ENCODE peak calls at places on chromosome X, in five cellular contexts. K is astrocyte; E is CD8-positive, alpha-beta T cell; R is heart right ventricle; H is trophoblast cell. G is an unnamed sample.
A peak's percentile ranks its signal among the peaks of the same experiment; 100 is the strongest.

GRCh38 chrX:119073200-119073905 is 560 bp downstream of the CT47C1 start:
- DNase-seq in E (no peak), K (no peak), R (no peak), H (no peak), G (no peak)

GRCh38 chrX:153726286-153727107 is 1.8 kb downstream of the ABCD1 start:
- DNase-seq in R (peak; percentile 67), H (peak; percentile 57), E (peak; percentile 29), K (peak; percentile 46), G (peak; percentile 68)

GRCh38 chrX:13346646-13347045 is 26.8 kb upstream of the ATXN3L start:
- DNase-seq in H (no peak), E (no peak), R (no peak), K (no peak), G (no peak)

GRCh38 chrX:149284616-149285015 is 220.5 kb downstream of the IDS start:
- DNase-seq in K (no peak), R (no peak), E (no peak), H (no peak), G (no peak)

GRCh38 chrX:27186671-27187070 is 276.5 kb downstream of the PPP4R3C start:
- DNase-seq in K (no peak), H (peak; percentile 19), E (no peak), R (no peak), G (no peak)

GRCh38 chrX:38985375-38985774 is 184.1 kb downstream of the MID1IP1 start:
- DNase-seq in E (no peak), H (no peak), K (no peak), R (no peak), G (no peak)

GRCh38 chrX:33204889-33205288 is 6.5 kb downstream of the DMD start:
- DNase-seq in H (no peak), R (no peak), K (no peak), E (no peak), G (peak; percentile 21)

GRCh38 chrX:68196939-68197791 is 236.1 kb downstream of the OPHN1 start:
- DNase-seq in R (no peak), H (peak; percentile 8), E (peak; percentile 10), K (peak; percentile 20), G (peak; percentile 7)

GRCh38 chrX:140503714-140504351 is 1.0 kb downstream of the SOX3 start:
- DNase-seq in R (peak; percentile 18), H (no peak), E (no peak), K (peak; percentile 6), G (no peak)

GRCh38 chrX:69289046-69289838 is 124.0 kb upstream of the PJA1 start:
- DNase-seq in R (no peak), E (no peak), H (no peak), K (no peak), G (no peak)

GRCh38 chrX:13697440-13697839 is 8.5 kb downstream of the RAB9A start:
- DNase-seq in R (no peak), H (no peak), E (no peak), K (no peak), G (no peak)

GRCh38 chrX:123450217-123450616 is 266.1 kb downstream of the GRIA3 start:
- DNase-seq in E (no peak), K (no peak), R (no peak), H (no peak), G (no peak)

GRCh38 chrX:11287505-11287904 is 5.7 kb upstream of the AMELX start:
- DNase-seq in R (no peak), E (no peak), H (no peak), K (no peak), G (no peak)

GRCh38 chrX:120672841-120673530 is 43.1 kb upstream of the C1GALT1C1 start:
- DNase-seq in E (no peak), R (no peak), K (no peak), H (no peak), G (no peak)

GRCh38 chrX:21747523-21747922 is 10.4 kb downstream of the SMPX start:
- DNase-seq in E (no peak), K (no peak), H (no peak), R (no peak), G (no peak)

GRCh38 chrX:10769165-10769564 is 148.8 kb upstream of the MID1 start:
- DNase-seq in K (peak; percentile 23), E (no peak), R (no peak), H (no peak), G (no peak)

GRCh38 chrX:116863029-116863428 is 400.3 kb upstream of the CT83 start:
- DNase-seq in K (no peak), R (no peak), H (no peak), E (no peak), G (no peak)

GRCh38 chrX:8913665-8914409 is 112.7 kb upstream of the FAM9A start:
- DNase-seq in H (peak; percentile 31), R (peak; percentile 10), E (no peak), K (peak; percentile 58), G (no peak)

GRCh38 chrX:25020391-25021131 is 4.8 kb upstream of the ARX start:
- DNase-seq in E (peak; percentile 22), K (no peak), H (no peak), R (no peak), G (no peak)

GRCh38 chrX:119402588-119402987 is 3.5 kb downstream of the SLC25A43 start:
- DNase-seq in K (no peak), R (no peak), H (no peak), E (no peak), G (no peak)

GRCh38 chrX:21638311-21638710 is 19.8 kb downstream of the KLHL34 start:
- DNase-seq in E (no peak), H (no peak), K (peak; percentile 50), R (no peak), G (no peak)

GRCh38 chrX:27276751-27277150 is 186.4 kb downstream of the PPP4R3C start:
- DNase-seq in R (no peak), K (no peak), E (no peak), H (no peak), G (no peak)

GRCh38 chrX:50448565-50448964 is 22.1 kb downstream of the DGKK start:
- DNase-seq in H (peak; percentile 71), R (no peak), K (no peak), E (no peak), G (no peak)

GRCh38 chrX:153032397-153033118 is 23.7 kb upstream of the PNMA3 start:
- DNase-seq in H (peak; percentile 26), E (peak; percentile 64), K (no peak), R (peak; percentile 79), G (peak; percentile 87)

GRCh38 chrX:9995855-9996339 is 28.7 kb downstream of the CLDN34 start:
- DNase-seq in R (peak; percentile 86), K (peak; percentile 68), E (peak; percentile 77), H (peak; percentile 67), G (peak; percentile 82)

GRCh38 chrX:41025926-41026325 is 59.3 kb upstream of the USP9X start:
- DNase-seq in K (peak; percentile 66), R (no peak), E (no peak), H (no peak), G (no peak)

GRCh38 chrX:72045552-72046277 is 86.0 kb downstream of the RTL5 start:
- DNase-seq in K (peak; percentile 52), H (no peak), E (no peak), R (no peak), G (no peak)

GRCh38 chrX:17738002-17738713 is 865 bp downstream of the SCML1 start:
- DNase-seq in E (peak; percentile 30), K (peak; percentile 41), R (peak; percentile 17), H (no peak), G (peak; percentile 52)

GRCh38 chrX:18871161-18871880 is 112.6 kb downstream of the PHKA2 start:
- DNase-seq in K (peak; percentile 7), R (no peak), E (no peak), H (no peak), G (no peak)

GRCh38 chrX:79270401-79270800 is 96.7 kb downstream of the ITM2A start:
- DNase-seq in K (no peak), H (no peak), E (peak; percentile 71), R (peak; percentile 36), G (peak; percentile 49)

GRCh38 chrX:153952373-153953026 is 8.1 kb upstream of the RENBP start:
- DNase-seq in H (no peak), R (no peak), K (no peak), E (no peak), G (no peak)

GRCh38 chrX:1519022-1519497 is 17.9 kb downstream of the P2RY8 start:
- DNase-seq in R (no peak), H (no peak), E (no peak), K (no peak), G (no peak)

GRCh38 chrX:41870719-41871151 is 52.6 kb downstream of the CASK start:
- DNase-seq in H (no peak), E (no peak), R (no peak), K (no peak), G (no peak)

DNA sequence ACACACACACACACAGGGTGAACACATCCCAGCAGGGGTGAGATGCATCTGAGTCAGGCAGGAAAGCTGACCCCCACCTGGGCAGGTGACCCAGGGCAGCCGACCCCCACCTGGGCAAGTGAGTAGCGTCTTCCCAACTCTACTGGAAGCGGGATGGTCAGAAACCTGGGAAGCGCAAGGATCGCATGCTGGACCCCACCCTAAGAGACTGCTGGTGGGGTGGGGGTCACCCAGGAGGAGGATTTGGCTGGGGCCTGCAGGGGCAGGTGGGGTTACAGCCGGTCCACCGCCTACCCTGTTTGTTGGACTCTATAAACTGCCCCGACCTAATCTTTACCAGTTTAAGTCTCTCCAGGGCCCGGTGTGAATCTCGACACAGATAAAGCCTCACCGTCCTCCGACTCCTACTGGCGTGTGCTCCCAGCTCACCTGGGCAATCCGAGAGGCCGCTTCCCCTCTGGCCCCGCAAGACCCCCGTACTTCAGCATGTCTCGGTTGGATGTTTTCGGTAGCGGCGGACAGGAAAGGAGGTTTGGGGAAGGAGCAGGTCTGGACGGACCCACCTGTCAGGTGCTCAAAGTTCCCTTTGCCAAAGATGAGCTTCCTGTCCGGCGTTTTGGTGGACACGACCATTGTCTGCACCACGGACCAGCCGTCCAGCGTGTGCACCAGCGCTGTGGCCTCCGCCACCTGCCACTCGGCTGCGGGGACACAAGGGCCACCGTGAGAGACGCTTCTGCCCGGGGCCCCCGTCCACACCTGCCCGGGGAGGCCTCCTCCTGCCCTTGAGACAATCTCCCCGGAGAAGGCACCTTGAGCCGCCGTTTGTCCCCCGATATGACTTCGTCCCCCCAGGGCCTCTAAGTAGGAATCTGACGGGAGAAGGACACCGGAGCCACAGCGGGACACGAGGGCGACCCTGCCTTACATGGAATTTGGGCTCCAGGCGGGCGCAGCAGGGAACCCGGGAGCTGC is 2.0 kb downstream of the GTPBP6 start:
- DNase-seq in R (no peak), H (no peak), E (no peak), K (no peak), G (peak; percentile 62)
- H3K36me3 ChIP-seq in R (peaks cover 29% of the 10 kb centered on the region), H (peaks cover 46% of the 10 kb centered on the region), E (peaks cover 24% of the 10 kb centered on the region), K (peaks cover 3% of the 10 kb centered on the region), G (peaks cover 3% of the 10 kb centered on the region)

GRCh38 chrX:103399744-103400143 is 23.4 kb downstream of the BEX3 start:
- DNase-seq in K (no peak), R (no peak), E (no peak), H (no peak), G (no peak)
- H3K4me3 ChIP-seq in K (no peak overlapping the region), R (no peak overlapping the region), E (no peak overlapping the region), H (no peak overlapping the region), G (no peak overlapping the region)

DNA sequence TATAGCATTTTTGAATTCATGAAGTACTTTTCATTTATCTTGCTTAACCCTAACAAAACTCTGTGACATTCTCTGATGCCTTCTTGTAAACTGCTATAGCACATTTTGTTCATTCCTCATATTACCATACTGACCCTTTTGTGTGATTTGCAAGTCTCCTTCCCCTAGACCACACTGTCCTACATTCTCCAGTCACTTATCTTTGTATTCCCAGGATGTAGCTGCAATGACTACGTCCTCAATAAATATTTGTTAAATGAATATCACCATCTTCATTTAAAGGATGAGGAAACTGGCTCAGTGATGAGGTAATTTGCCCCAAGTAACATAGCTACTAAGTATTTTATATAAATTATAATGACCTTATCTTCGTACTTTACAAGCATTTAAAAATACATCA is 11.9 kb downstream of the HUWE1 start:
- DNase-seq in H (no peak), K (peak; percentile 19), R (no peak), E (no peak), G (no peak)
- H3K36me3 ChIP-seq in H (peaks cover 5% of the 10 kb centered on the region), K (peaks cover 19% of the 10 kb centered on the region), R (peaks cover 70% of the 10 kb centered on the region), E (peaks cover 11% of the 10 kb centered on the region), G (no peaks in the 10 kb centered on the region)

GRCh38 chrX:65750674-65751469 is 83.4 kb downstream of the MSN start:
- DNase-seq in H (no peak), R (no peak), K (no peak), E (peak; percentile 18), G (no peak)
- H3K4me3 ChIP-seq in H (no peak overlapping the region), R (no peak overlapping the region), K (no peak overlapping the region), E (peak overlapping the region; percentile 37), G (no peak overlapping the region)

G was measured in heart left ventricle.